ENCODE peak calls at places on chromosome X, in four cellular contexts. One of them, this sample, is unnamed.

GRCh38 chrX:138191998-138192397 is 519.5 kb downstream of the FGF13 start:
- DNase-seq in K562: peak; percentile 10
- DNase-seq in HepG2: peak; percentile 4
- DNase-seq in A549: peak; percentile 32
- DNase-seq in this sample: no peak

GRCh38 chrX:41796050-41796449 is 72.1 kb downstream of the GPR82 start:
- DNase-seq in A549: no peak
- DNase-seq in K562: no peak
- DNase-seq in HepG2: no peak
- DNase-seq in this sample: no peak

GRCh38 chrX:138996268-138996667 is 284.8 kb upstream of the FGF13 start:
- DNase-seq in HepG2: no peak
- DNase-seq in A549: no peak
- DNase-seq in K562: no peak
- DNase-seq in this sample: no peak

GRCh38 chrX:15751160-15751819 is 13.2 kb downstream of the CA5B start:
- DNase-seq in HepG2: no peak
- DNase-seq in A549: peak; percentile 22
- DNase-seq in K562: no peak
- DNase-seq in this sample: no peak

GRCh38 chrX:85870585-85870984 is 176.8 kb downstream of the CHM start:
- DNase-seq in HepG2: no peak
- DNase-seq in A549: no peak
- DNase-seq in K562: no peak
- DNase-seq in this sample: no peak

GRCh38 chrX:153303276-153304262 is 18.0 kb downstream of the PNMA6F start:
- DNase-seq in A549: no peak
- DNase-seq in K562: no peak
- DNase-seq in HepG2: no peak
- DNase-seq in this sample: no peak

GRCh38 chrX:8201896-8202331 is 30.8 kb upstream of the VCX2 start:
- DNase-seq in HepG2: no peak
- DNase-seq in K562: no peak
- DNase-seq in A549: no peak
- DNase-seq in this sample: no peak

GRCh38 chrX:150508461-150509367 is 59.7 kb upstream of the MTM1 start:
- DNase-seq in HepG2: no peak
- DNase-seq in K562: no peak
- DNase-seq in A549: no peak
- DNase-seq in this sample: no peak

GRCh38 chrX:40671126-40671525 is 23.8 kb upstream of the CXorf38 start:
- DNase-seq in K562: no peak
- DNase-seq in HepG2: no peak
- DNase-seq in A549: no peak
- DNase-seq in this sample: no peak
- H3K27ac ChIP-seq in K562: no peak overlapping the region
- H3K27ac ChIP-seq in HepG2: no peak overlapping the region
- H3K27ac ChIP-seq in A549: no peak overlapping the region
- H3K27ac ChIP-seq in this sample: no peak overlapping the region

GRCh38 chrX:104432321-104432720 is 133.7 kb upstream of the IL1RAPL2 start:
- DNase-seq in A549: peak; percentile 36
- DNase-seq in HepG2: no peak
- DNase-seq in K562: no peak
- DNase-seq in this sample: no peak
- TF ChIP-seq RNF2 in A549: no peak
- TF ChIP-seq RNF2 in HepG2: no peak
- TF ChIP-seq RNF2 in K562: no peak
- TF ChIP-seq RNF2 in this sample: no peak

DNA sequence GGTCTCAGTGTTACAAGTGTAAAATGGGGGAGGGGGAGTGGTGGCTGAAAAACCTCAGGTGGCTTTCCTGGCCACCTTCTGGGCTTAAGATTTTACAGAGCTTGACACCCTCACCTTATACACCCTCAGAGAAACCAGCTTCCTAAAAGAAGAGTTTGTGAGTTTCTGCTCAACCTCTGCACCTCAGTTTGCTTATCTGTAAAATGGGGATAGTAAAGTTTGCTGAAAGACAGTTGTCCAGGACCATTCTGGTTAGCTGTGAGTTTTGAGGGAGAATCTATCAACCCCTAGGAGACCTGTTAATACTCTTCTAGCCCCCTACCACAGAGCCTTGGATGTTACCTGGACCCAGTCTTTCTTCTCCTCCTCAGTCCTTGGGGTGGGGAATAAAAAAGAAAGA is 9.7 kb downstream of the TSR2 start:
- DNase-seq in K562: no peak
- DNase-seq in HepG2: no peak
- DNase-seq in A549: no peak
- DNase-seq in this sample: no peak
- H3K27ac ChIP-seq in K562: no peak overlapping the region
- H3K27ac ChIP-seq in HepG2: no peak overlapping the region
- H3K27ac ChIP-seq in A549: no peak overlapping the region
- H3K27ac ChIP-seq in this sample: no peak overlapping the region

GRCh38 chrX:50432760-50433377 is 37.8 kb downstream of the DGKK start:
- DNase-seq in K562: no peak
- DNase-seq in HepG2: peak; percentile 93
- DNase-seq in A549: no peak
- DNase-seq in this sample: no peak
- TF ChIP-seq RNF2 in K562: no peak
- TF ChIP-seq RNF2 in HepG2: no peak
- TF ChIP-seq RNF2 in A549: no peak
- TF ChIP-seq RNF2 in this sample: no peak

GRCh38 chrX:124190440-124190839 is 142.0 kb upstream of the TEX13D start:
- DNase-seq in A549: no peak
- DNase-seq in HepG2: peak; percentile 39
- DNase-seq in K562: no peak
- DNase-seq in this sample: no peak

GRCh38 chrX:124194903-124195302 is 137.6 kb upstream of the TEX13D start:
- DNase-seq in HepG2: no peak
- DNase-seq in K562: no peak
- DNase-seq in A549: no peak
- DNase-seq in this sample: no peak

GRCh38 chrX:124194209-124194608 is 138.3 kb upstream of the TEX13D start:
- DNase-seq in K562: no peak
- DNase-seq in HepG2: no peak
- DNase-seq in A549: no peak
- DNase-seq in this sample: no peak
- H3K27ac ChIP-seq in K562: no peak overlapping the region
- H3K27ac ChIP-seq in HepG2: no peak overlapping the region
- H3K27ac ChIP-seq in A549: no peak overlapping the region
- H3K27ac ChIP-seq in this sample: no peak overlapping the region

DNA sequence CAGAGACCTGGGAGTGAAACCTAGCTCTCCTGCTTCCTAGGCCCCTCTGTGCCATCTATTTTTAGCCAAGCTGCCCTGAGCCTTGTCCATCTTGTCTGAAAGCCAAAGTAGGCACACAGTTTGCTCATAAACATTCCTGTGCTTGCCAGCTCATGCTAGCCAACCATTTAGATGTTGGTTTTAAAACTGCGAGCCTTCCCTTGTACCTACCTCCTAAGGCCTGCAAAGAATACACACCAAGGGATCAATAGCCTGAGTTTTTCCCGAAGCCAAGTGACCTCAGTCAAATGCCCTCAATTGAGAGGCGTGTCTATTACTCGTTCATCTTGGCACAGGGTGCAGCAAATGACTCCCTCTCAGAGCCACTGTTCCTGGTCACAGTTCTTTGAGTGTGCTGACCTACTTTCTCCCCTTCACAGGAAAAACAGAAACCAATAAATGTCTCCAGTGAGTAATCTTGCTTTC is 48.5 kb downstream of the ZCCHC12 start:
- DNase-seq in HepG2: no peak
- DNase-seq in A549: no peak
- DNase-seq in K562: no peak
- DNase-seq in this sample: no peak
- TF ChIP-seq RNF2 in HepG2: no peak
- TF ChIP-seq RNF2 in A549: no peak
- TF ChIP-seq RNF2 in K562: no peak
- TF ChIP-seq RNF2 in this sample: no peak

GRCh38 chrX:10174051-10174450 is 17.3 kb downstream of the CLCN4 start:
- DNase-seq in HepG2: no peak
- DNase-seq in A549: no peak
- DNase-seq in K562: no peak
- DNase-seq in this sample: no peak
- H3K27ac ChIP-seq in HepG2: no peak overlapping the region
- H3K27ac ChIP-seq in A549: no peak overlapping the region
- H3K27ac ChIP-seq in K562: peak overlapping the region; percentile 48
- H3K27ac ChIP-seq in this sample: peak overlapping the region; percentile 60

DNA sequence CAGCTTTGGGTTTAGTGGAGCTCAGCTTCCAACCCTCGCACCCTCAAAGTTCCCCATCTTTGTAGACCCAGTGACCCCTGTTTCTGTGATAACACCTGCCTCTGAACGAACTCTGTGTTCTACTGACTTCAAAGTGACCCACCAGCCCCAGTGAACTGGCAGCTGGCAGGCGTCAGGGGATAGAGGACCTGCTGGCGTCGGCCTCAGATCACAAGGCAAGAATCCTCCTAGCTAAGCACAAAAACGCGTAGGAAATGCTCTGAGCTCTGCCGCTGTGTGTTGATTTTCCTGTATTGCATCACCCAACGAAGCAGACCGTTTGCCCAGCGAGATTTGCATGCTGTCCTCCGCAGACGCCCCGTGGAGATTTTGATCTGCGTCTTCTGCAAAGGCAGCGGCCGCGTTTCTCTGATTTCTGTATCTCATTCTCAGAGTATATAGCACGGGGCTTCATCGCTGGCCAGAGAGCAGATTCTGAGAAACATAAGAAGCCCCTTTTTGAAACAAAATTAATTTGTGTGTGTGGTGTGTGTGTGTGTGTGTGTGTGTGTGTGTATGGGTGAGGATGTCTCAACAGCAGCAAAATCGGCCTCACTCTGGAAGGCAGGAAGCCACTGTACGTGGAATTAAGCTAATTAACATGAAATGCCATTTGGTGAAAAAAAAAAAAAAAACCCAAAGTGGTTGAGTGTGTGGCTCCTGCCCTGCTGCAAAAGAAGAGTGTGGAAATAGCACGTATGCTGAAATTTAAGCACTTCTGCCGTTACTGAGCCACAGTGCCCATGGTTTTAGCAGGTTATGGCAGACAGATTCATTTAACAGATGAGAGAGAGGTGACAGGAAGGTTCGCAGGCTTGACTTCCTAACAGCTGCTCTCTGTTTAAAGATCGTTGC is 29.2 kb upstream of the ASMTL start:
- DNase-seq in A549: peak; percentile 87
- DNase-seq in K562: peak; percentile 48
- DNase-seq in HepG2: peak; percentile 95
- DNase-seq in this sample: no peak
- TF ChIP-seq RNF2 in A549: no peak
- TF ChIP-seq RNF2 in K562: peak; percentile 91
- TF ChIP-seq RNF2 in HepG2: no peak
- TF ChIP-seq RNF2 in this sample: no peak

GRCh38 chrX:63058204-63058603 is 292.9 kb downstream of the SPIN4 start:
- DNase-seq in K562: no peak
- DNase-seq in HepG2: no peak
- DNase-seq in A549: no peak
- DNase-seq in this sample: no peak
- H3K27ac ChIP-seq in K562: no peak overlapping the region
- H3K27ac ChIP-seq in HepG2: no peak overlapping the region
- H3K27ac ChIP-seq in A549: no peak overlapping the region
- H3K27ac ChIP-seq in this sample: no peak overlapping the region

GRCh38 chrX:19332983-19333382 is 10.7 kb upstream of the PDHA1 start:
- DNase-seq in K562: no peak
- DNase-seq in A549: no peak
- DNase-seq in HepG2: no peak
- DNase-seq in this sample: no peak

DNA sequence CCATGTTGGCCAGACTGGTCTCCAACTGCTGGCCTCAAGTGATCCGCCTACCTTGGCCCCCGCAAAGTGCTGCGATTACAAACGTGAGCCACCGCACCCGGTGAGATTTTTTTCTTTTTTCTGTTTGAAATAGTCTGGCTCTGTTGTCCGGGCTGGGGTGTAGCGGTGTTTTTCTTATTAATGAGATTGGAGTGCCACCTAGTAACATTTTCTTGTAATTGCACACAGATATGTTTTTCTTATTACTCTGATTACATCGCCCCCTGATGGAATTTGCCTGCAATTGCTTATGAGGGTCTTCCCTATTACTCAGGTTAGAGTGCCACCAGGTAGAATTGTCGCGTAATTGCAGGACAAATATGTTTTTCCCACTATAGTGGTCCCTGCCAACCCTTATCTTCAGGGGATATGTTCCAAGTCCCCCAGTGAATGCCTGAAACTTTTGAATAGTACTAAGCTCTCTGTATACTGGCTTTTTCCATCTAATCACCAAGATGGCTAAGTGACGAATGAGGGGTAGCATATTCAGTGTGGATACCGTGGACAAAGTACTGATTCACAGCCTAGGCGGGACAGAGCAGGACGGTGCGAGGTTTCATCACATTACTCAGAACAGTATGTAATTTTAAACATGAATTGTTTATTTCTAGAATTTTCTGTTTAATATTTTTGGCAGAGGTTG is 8.6 kb upstream of the PDHA1 start:
- DNase-seq in A549: peak; percentile 89
- DNase-seq in HepG2: peak; percentile 75
- DNase-seq in K562: peak; percentile 52
- DNase-seq in this sample: no peak
- TF ChIP-seq RNF2 in A549: no peak
- TF ChIP-seq RNF2 in HepG2: no peak
- TF ChIP-seq RNF2 in K562: no peak
- TF ChIP-seq RNF2 in this sample: no peak

This sample was measured in H1.